ENCODE peak calls at places on chromosome 10, in six cellular contexts. U is mucosa of descending colon; F is mammary epithelial cell; Z is cardiac fibroblast; D is activated CD4-positive, alpha-beta T cell treated with anti-CD3 and anti-CD28 coated beads for 36 hours; O is CD4-positive, alpha-beta T cell. W is an unnamed sample.

GRCh38 chr10:133068741-133069525 is 18.8 kb upstream of the ADGRA1 start:
- DNase-seq in Z (no peak), D (no peak), O (no peak), F (no peak), U (no peak), W (no peak)

GRCh38 chr10:31739759-31740158 is 188.9 kb downstream of the ARHGAP12 start:
- DNase-seq in F (no peak), D (no peak), Z (peak), U (no peak), O (no peak), W (no peak)

GRCh38 chr10:110074298-110074697 is 66.5 kb downstream of the ADD3 start:
- DNase-seq in O (no peak), D (peak), F (no peak), U (no peak), Z (peak), W (no peak)

GRCh38 chr10:119680050-119680449 is 28.9 kb downstream of the BAG3 start:
- DNase-seq in D (no peak), U (no peak), O (no peak), F (peak), Z (peak), W (no peak)

GRCh38 chr10:42836771-42837468 is 54.3 kb downstream of the BMS1 start:
- DNase-seq in O (no peak), F (peak), U (no peak), D (peak), Z (peak), W (no peak)

GRCh38 chr10:114174462-114175190 is 623 bp upstream of the CCDC186 start:
- DNase-seq in D (no peak), F (peak), Z (peak), O (no peak), U (no peak), W (no peak)

GRCh38 chr10:53357587-53357986 is 585.0 kb upstream of the MBL2 start:
- DNase-seq in Z (no peak), F (peak), U (no peak), O (no peak), D (no peak), W (no peak)

GRCh38 chr10:103980246-103980906 is 13.4 kb downstream of the SLK start:
- DNase-seq in D (no peak), O (no peak), F (no peak), Z (peak), U (no peak), W (no peak)

GRCh38 chr10:132144086-132144485 is 42.7 kb upstream of the DPYSL4 start:
- DNase-seq in U (peak), O (no peak), F (no peak), D (peak), Z (no peak), W (no peak)

GRCh38 chr10:71590786-71591350 is 128.7 kb downstream of the C10orf105 start:
- DNase-seq in U (no peak), F (no peak), D (no peak), Z (no peak), O (no peak), W (no peak)

GRCh38 chr10:68088744-68089143 is 13.7 kb upstream of the HERC4 start:
- DNase-seq in Z (peak), D (peak), U (no peak), F (peak), O (no peak), W (no peak)

GRCh38 chr10:28879875-28880381 is 202.6 kb downstream of the BAMBI start:
- DNase-seq in Z (peak), O (no peak), F (no peak), D (no peak), U (no peak), W (no peak)

GRCh38 chr10:17835688-17836087 is 26.5 kb downstream of the MRC1 start:
- DNase-seq in U (no peak), O (no peak), Z (peak), D (no peak), F (peak), W (no peak)

GRCh38 chr10:79274279-79275104 is 72.8 kb upstream of the PPIF start:
- DNase-seq in Z (peak), U (peak), D (no peak), F (peak), O (no peak), W (no peak)

GRCh38 chr10:110872984-110873569 is 1.3 kb downstream of the PDCD4 start:
- DNase-seq in U (no peak), D (no peak), O (no peak), F (no peak), Z (peak), W (no peak)

GRCh38 chr10:128257404-128257803 is 131.2 kb upstream of the MKI67 start:
- DNase-seq in U (no peak), O (no peak), Z (no peak), D (no peak), F (no peak), W (no peak)

GRCh38 chr10:110211455-110211843 is 4.0 kb downstream of the MXI1 start:
- DNase-seq in F (no peak), O (no peak), U (no peak), D (no peak), Z (no peak), W (no peak)

GRCh38 chr10:125161570-125162139 is 1.3 kb upstream of the CTBP2 start:
- DNase-seq in F (no peak), D (peak), Z (peak), O (no peak), U (peak), W (no peak)

GRCh38 chr10:111076682-111077661 is at the start of gene ADRA2A:
- DNase-seq in O (no peak), Z (peak), U (peak), D (peak), F (peak), W (no peak)

GRCh38 chr10:26969145-26969926 is 108.6 kb upstream of the ABI1 start:
- DNase-seq in D (peak), Z (no peak), F (no peak), O (no peak), U (no peak), W (no peak)

GRCh38 chr10:101363850-101364400 is 10.0 kb downstream of the BTRC start:
- DNase-seq in O (no peak), U (no peak), F (no peak), Z (no peak), D (no peak), W (no peak)

GRCh38 chr10:82922755-82923154 is 1047.8 kb downstream of the NRG3 start:
- DNase-seq in F (no peak), D (no peak), O (no peak), Z (peak), U (no peak), W (no peak)

GRCh38 chr10:82934429-82934828 is 1059.4 kb downstream of the NRG3 start:
- DNase-seq in U (no peak), D (no peak), F (peak), O (no peak), Z (no peak), W (no peak)

GRCh38 chr10:69262249-69262864 is 15.9 kb upstream of the HK1 start:
- DNase-seq in Z (no peak), D (no peak), F (no peak), O (no peak), U (no peak), W (no peak)

GRCh38 chr10:61232780-61233179 is 220.4 kb downstream of the TMEM26 start:
- DNase-seq in U (no peak), F (no peak), Z (no peak), O (no peak), D (no peak), W (no peak)

GRCh38 chr10:75350791-75351190 is 50.8 kb downstream of the ZNF503 start:
- DNase-seq in F (peak), Z (peak), O (no peak), U (no peak), D (no peak), W (no peak)

GRCh38 chr10:85602306-85602705 is 764.3 kb downstream of the GRID1 start:
- DNase-seq in F (no peak), O (no peak), U (no peak), D (no peak), Z (no peak), W (no peak)

GRCh38 chr10:99779335-99779734 is 3.1 kb upstream of the ABCC2 start:
- DNase-seq in F (peak), O (no peak), U (no peak), D (no peak), Z (peak), W (no peak)

GRCh38 chr10:104327745-104328635 is 10.3 kb downstream of the ITPRIP start:
- DNase-seq in F (peak), U (no peak), O (no peak), Z (peak), D (peak), W (no peak)

GRCh38 chr10:3961082-3961481 is 176.1 kb upstream of the KLF6 start:
- DNase-seq in O (no peak), F (no peak), D (peak), U (no peak), Z (no peak), W (no peak)

GRCh38 chr10:30433779-30434272 is at the start of gene MAP3K8:
- DNase-seq in U (peak), F (peak), Z (peak), O (peak), D (peak), W (peak)

GRCh38 chr10:1210667-1211066 is 154.5 kb downstream of the WDR37 start:
- DNase-seq in Z (no peak), F (no peak), O (no peak), U (no peak), D (no peak), W (no peak)

GRCh38 chr10:4011136-4011812 is 226.3 kb upstream of the KLF6 start:
- DNase-seq in U (no peak), Z (no peak), D (no peak), F (no peak), O (no peak), W (no peak)

GRCh38 chr10:94310369-94310768 is 52.4 kb downstream of the NOC3L start:
- DNase-seq in D (no peak), F (no peak), U (no peak), O (no peak), Z (no peak), W (no peak)

GRCh38 chr10:82811621-82812020 is 936.6 kb downstream of the NRG3 start:
- DNase-seq in O (no peak), U (no peak), Z (peak), D (peak), F (peak), W (no peak)